ENCODE peak calls at places on chromosomes 2 and 18, in six cellular contexts. N is RWPE1, X is GM20000, B is AG04449, S is osteocyte, V is neural progenitor cell. E is an unnamed sample.

GRCh38 chr2:64101141-64101591 is 43.1 kb downstream of the PELI1 start:
- DNase-seq in N (no peak), X (peak), B (no peak), S (no peak), V (no peak), E (no peak)

GRCh38 chr2:14722919-14723559 is 90.5 kb downstream of the LRATD1 start:
- DNase-seq in N (no peak), X (no peak), B (no peak), S (no peak), V (no peak), E (no peak)

GRCh38 chr2:204706939-204707338 is 161.7 kb downstream of the PARD3B start:
- DNase-seq in N (no peak), X (no peak), B (no peak), S (no peak), V (no peak), E (peak)

GRCh38 chr2:104033399-104033798 is 820.5 kb upstream of the POU3F3 start:
- DNase-seq in N (peak), X (no peak), B (no peak), S (no peak), V (peak), E (no peak)

GRCh38 chr2:241138471-241138870 is 10.8 kb downstream of the PASK start:
- DNase-seq in N (no peak), X (no peak), B (no peak), S (no peak), V (no peak), E (no peak)

GRCh38 chr2:30541680-30542079 is 94.6 kb downstream of the LCLAT1 start:
- DNase-seq in N (no peak), X (no peak), B (no peak), S (no peak), V (no peak), E (no peak)

GRCh38 chr2:27915191-27915590 is 24.7 kb downstream of the BABAM2 start:
- DNase-seq in N (no peak), X (no peak), B (no peak), S (no peak), V (no peak), E (no peak)

GRCh38 chr2:8511868-8512612 is 169.8 kb upstream of the ID2 start:
- DNase-seq in N (no peak), X (no peak), B (peak), S (no peak), V (no peak), E (peak)

GRCh38 chr2:150482667-150483260 is 4.7 kb downstream of the RND3 start:
- DNase-seq in N (no peak), X (no peak), B (no peak), S (no peak), V (no peak), E (no peak)

GRCh38 chr2:10817413-10817812 is 4.8 kb upstream of the PDIA6 start:
- DNase-seq in N (no peak), X (no peak), B (no peak), S (no peak), V (peak), E (no peak)

GRCh38 chr2:110990440-110990839 is 130.3 kb upstream of the BCL2L11 start:
- DNase-seq in N (no peak), X (no peak), B (no peak), S (no peak), V (no peak), E (no peak)

GRCh38 chr2:169716938-169717690 is 16.5 kb upstream of the KLHL23 start:
- DNase-seq in N (no peak), X (no peak), B (no peak), S (no peak), V (no peak), E (no peak)

GRCh38 chr2:29628078-29628765 is 293.2 kb downstream of the ALK start:
- DNase-seq in N (no peak), X (no peak), B (no peak), S (no peak), V (no peak), E (no peak)

GRCh38 chr2:230010501-230010900 is 58.2 kb downstream of the SLC16A14 start:
- DNase-seq in N (no peak), X (no peak), B (no peak), S (peak), V (no peak), E (no peak)

GRCh38 chr18:2979027-2979570 is 33.8 kb downstream of the LPIN2 start:
- DNase-seq in N (no peak), X (no peak), B (no peak), S (no peak), V (no peak), E (no peak)

GRCh38 chr2:28296243-28296642 is 96.4 kb upstream of the FOSL2 start:
- DNase-seq in N (peak), X (no peak), B (no peak), S (no peak), V (no peak), E (peak)

GRCh38 chr2:205989291-205990071 is 96.5 kb downstream of the INO80D start:
- DNase-seq in N (no peak), X (no peak), B (no peak), S (no peak), V (peak), E (peak)

GRCh38 chr2:218615868-218616315 is 8.2 kb downstream of the PLCD4 start:
- DNase-seq in N (no peak), X (no peak), B (no peak), S (no peak), V (no peak), E (no peak)

GRCh38 chr2:218621007-218621406 is 13.3 kb downstream of the PLCD4 start:
- DNase-seq in N (no peak), X (no peak), B (no peak), S (no peak), V (no peak), E (no peak)

GRCh38 chr2:218622606-218623238 is 15.0 kb downstream of the PLCD4 start:
- DNase-seq in N (no peak), X (no peak), B (no peak), S (no peak), V (no peak), E (no peak)

GRCh38 chr2:218618102-218618860 is 10.6 kb downstream of the PLCD4 start:
- DNase-seq in N (no peak), X (no peak), B (no peak), S (no peak), V (no peak), E (no peak)
- TF ChIP-seq CTCF in N (peak), X (no peak), B (no peak), S (peak), V (peak), E (no peak)

GRCh38 chr2:53286336-53286735 is 481.3 kb upstream of the CHAC2 start:
- DNase-seq in N (no peak), X (no peak), B (no peak), S (no peak), V (no peak), E (no peak)
- TF ChIP-seq CTCF in N (no peak), X (no peak), B (no peak), S (no peak), V (no peak), E (no peak)

GRCh38 chr2:171451074-171451473 is 17.0 kb downstream of the DCAF17 start:
- DNase-seq in N (no peak), X (no peak), B (no peak), S (no peak), V (no peak), E (no peak)

GRCh38 chr2:171447675-171448074 is 13.6 kb downstream of the DCAF17 start:
- DNase-seq in N (no peak), X (no peak), B (no peak), S (no peak), V (no peak), E (no peak)
- TF ChIP-seq CTCF in N (no peak), X (no peak), B (no peak), S (peak), V (peak), E (no peak)

GRCh38 chr2:231259104-231259503 is 60.7 kb downstream of the ARMC9 start:
- DNase-seq in N (no peak), X (no peak), B (no peak), S (no peak), V (no peak), E (no peak)
- TF ChIP-seq CTCF in N (no peak), X (no peak), B (no peak), S (no peak), V (no peak), E (no peak)